ENCODE peak calls at places on chromosomes 12 and 14, in eight cellular contexts. U is transverse colon, I is sigmoid colon, C is HCT116, R is heart left ventricle, G is body of pancreas, F is uterus, S is GM12892. J is an unnamed sample.

GRCh38 chr12:113140706-113141105 is 5.1 kb upstream of the RASAL1 start:
- DNase-seq in U (no peak), I (no peak), C (no peak), R (no peak), G (no peak), F (no peak), S (no peak), J (no peak)

GRCh38 chr12:76029982-76030377 is 1.6 kb downstream of the PHLDA1 start:
- DNase-seq in U (no peak), I (no peak), C (no peak), R (peak), G (no peak), F (no peak), S (no peak), J (peak)

GRCh38 chr14:103517172-103517566 is 5.5 kb downstream of the CKB start:
- DNase-seq in U (no peak), I (peak), C (no peak), R (no peak), G (no peak), F (no peak), S (no peak), J (no peak)

GRCh38 chr12:45502481-45502880 is 227.0 kb upstream of the ARID2 start:
- DNase-seq in U (no peak), I (no peak), C (no peak), R (no peak), G (no peak), F (no peak), S (no peak), J (no peak)

GRCh38 chr14:96940009-96940408 is 142.8 kb downstream of the VRK1 start:
- DNase-seq in U (no peak), I (no peak), C (no peak), R (no peak), G (no peak), F (no peak), S (no peak), J (peak)

GRCh38 chr12:131067993-131068942 is 114.6 kb downstream of the ADGRD1 start:
- DNase-seq in U (no peak), I (peak), C (no peak), R (peak), G (no peak), F (no peak), S (no peak), J (no peak)

GRCh38 chr12:117900561-117900960 is 68.2 kb downstream of the KSR2 start:
- DNase-seq in U (no peak), I (no peak), C (no peak), R (no peak), G (no peak), F (no peak), S (no peak), J (no peak)

GRCh38 chr14:56324831-56325230 is 206.6 kb downstream of the PELI2 start:
- DNase-seq in U (no peak), I (no peak), C (no peak), R (no peak), G (no peak), F (no peak), S (no peak), J (no peak)

GRCh38 chr12:6180300-6181051 is 19.7 kb upstream of the CD9 start:
- DNase-seq in U (no peak), I (peak), C (peak), R (peak), G (peak), F (peak), S (no peak), J (no peak)

GRCh38 chr14:76309572-76310551 is 66.1 kb upstream of the ESRRB start:
- DNase-seq in U (no peak), I (no peak), C (no peak), R (peak), G (no peak), F (no peak), S (no peak), J (no peak)

GRCh38 chr14:46008348-46008747 is 643.2 kb downstream of the RPL10L start:
- DNase-seq in U (no peak), I (no peak), C (no peak), R (no peak), G (no peak), F (no peak), S (no peak), J (no peak)

GRCh38 chr12:71465794-71466193 is 26.2 kb downstream of the LGR5 start:
- DNase-seq in U (no peak), I (no peak), C (no peak), R (no peak), G (no peak), F (no peak), S (no peak), J (peak)

GRCh38 chr14:53214384-53214783 is 61.3 kb upstream of the DDHD1 start:
- DNase-seq in U (no peak), I (no peak), C (no peak), R (no peak), G (no peak), F (no peak), S (no peak), J (no peak)

GRCh38 chr14:54300881-54301280 is 95.9 kb upstream of the CDKN3 start:
- DNase-seq in U (no peak), I (no peak), C (no peak), R (no peak), G (no peak), F (no peak), S (no peak), J (no peak)

GRCh38 chr12:25054783-25055144 is 105.9 kb upstream of the BCAT1 start:
- DNase-seq in U (no peak), I (no peak), C (no peak), R (no peak), G (peak), F (no peak), S (no peak), J (peak)

GRCh38 chr12:91331371-91331770 is 148.8 kb upstream of the DCN start:
- DNase-seq in U (no peak), I (no peak), C (no peak), R (no peak), G (no peak), F (no peak), S (no peak), J (no peak)

GRCh38 chr12:130818381-130819247 is 20.4 kb downstream of the STX2 start:
- DNase-seq in U (peak), I (peak), C (no peak), R (peak), G (peak), F (peak), S (peak), J (peak)

GRCh38 chr14:100539766-100540140 is 47.5 kb downstream of the BEGAIN start:
- DNase-seq in U (no peak), I (peak), C (no peak), R (no peak), G (peak), F (no peak), S (no peak), J (no peak)
- TF ChIP-seq POLR2A in U (no peak), I (no peak), C (no peak), R (no peak), G (no peak), F (no peak), S (no peak), J (no peak)

GRCh38 chr12:120538281-120539156 is 4.4 kb downstream of the RNF10 start:
- DNase-seq in U (peak), I (peak), C (no peak), R (peak), G (peak), F (peak), S (no peak), J (peak)

GRCh38 chr12:120534703-120535655 is 823 bp downstream of the RNF10 start:
- DNase-seq in U (peak), I (no peak), C (no peak), R (peak), G (peak), F (peak), S (peak), J (peak)

GRCh38 chr12:120532701-120533238 is 1.4 kb upstream of the RNF10 start:
- DNase-seq in U (no peak), I (no peak), C (no peak), R (no peak), G (no peak), F (no peak), S (no peak), J (no peak)

GRCh38 chr12:120536064-120536791 is 2.1 kb downstream of the RNF10 start:
- DNase-seq in U (peak), I (peak), C (no peak), R (no peak), G (peak), F (no peak), S (no peak), J (peak)

GRCh38 chr12:120534203-120534702 is at the start of gene RNF10:
- DNase-seq in U (peak), I (peak), C (peak), R (peak), G (peak), F (peak), S (peak), J (peak)
- TF ChIP-seq POLR2A in U (peak), I (peak), C (peak), R (peak), G (peak), F (peak), S (peak), J (peak)

GRCh38 chr12:31590730-31591307 is at the start of gene DENND5B:
- DNase-seq in U (peak), I (peak), C (no peak), R (peak), G (peak), F (peak), S (peak), J (peak)
- TF ChIP-seq POLR2A in U (no peak), I (no peak), C (no peak), R (no peak), G (no peak), F (peak), S (no peak), J (no peak)

DNA sequence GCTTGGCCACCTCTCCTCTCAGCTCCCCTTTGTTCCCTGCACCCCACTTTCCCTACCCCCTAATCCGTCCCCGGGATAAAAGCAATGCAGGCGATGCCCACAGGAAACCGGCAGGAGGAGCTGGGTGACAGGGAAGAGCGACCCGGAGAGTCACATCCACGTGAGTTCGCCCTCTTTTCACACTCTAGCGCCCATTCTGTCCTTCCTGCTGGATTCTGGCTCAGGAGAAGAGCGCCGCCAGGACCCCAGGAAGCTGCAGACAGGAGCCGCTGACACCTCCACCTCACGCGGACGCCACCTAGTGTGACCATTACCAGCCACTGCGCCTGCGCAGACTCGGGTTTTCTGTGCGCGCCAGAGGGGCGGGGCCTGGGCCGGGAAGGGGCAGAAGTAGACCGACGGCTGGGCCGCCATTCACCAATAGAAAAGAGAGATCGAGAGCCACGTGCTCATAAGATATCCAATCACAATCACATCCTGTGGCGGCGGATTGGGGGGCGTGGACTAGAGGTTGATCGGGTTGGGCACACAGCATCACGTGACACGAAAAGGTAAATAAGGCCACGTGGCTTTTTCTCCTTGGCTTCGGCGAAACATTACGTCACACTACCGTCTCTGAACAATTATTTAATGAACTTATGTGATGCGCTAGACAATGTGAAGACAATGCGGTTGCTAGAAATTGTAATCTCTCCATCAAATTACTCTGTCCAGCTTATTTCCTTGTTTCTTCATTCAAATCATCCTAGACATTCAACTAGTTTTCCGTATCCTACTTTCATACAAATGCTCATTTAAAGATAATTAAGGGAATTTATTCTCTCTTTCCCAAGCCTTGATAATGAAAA is 10.1 kb downstream of the PLA2G1B start:
- DNase-seq in U (peak), I (peak), C (peak), R (peak), G (peak), F (peak), S (peak), J (peak)
- TF ChIP-seq POLR2A in U (peak), I (peak), C (peak), R (no peak), G (peak), F (peak), S (peak), J (peak)

DNA sequence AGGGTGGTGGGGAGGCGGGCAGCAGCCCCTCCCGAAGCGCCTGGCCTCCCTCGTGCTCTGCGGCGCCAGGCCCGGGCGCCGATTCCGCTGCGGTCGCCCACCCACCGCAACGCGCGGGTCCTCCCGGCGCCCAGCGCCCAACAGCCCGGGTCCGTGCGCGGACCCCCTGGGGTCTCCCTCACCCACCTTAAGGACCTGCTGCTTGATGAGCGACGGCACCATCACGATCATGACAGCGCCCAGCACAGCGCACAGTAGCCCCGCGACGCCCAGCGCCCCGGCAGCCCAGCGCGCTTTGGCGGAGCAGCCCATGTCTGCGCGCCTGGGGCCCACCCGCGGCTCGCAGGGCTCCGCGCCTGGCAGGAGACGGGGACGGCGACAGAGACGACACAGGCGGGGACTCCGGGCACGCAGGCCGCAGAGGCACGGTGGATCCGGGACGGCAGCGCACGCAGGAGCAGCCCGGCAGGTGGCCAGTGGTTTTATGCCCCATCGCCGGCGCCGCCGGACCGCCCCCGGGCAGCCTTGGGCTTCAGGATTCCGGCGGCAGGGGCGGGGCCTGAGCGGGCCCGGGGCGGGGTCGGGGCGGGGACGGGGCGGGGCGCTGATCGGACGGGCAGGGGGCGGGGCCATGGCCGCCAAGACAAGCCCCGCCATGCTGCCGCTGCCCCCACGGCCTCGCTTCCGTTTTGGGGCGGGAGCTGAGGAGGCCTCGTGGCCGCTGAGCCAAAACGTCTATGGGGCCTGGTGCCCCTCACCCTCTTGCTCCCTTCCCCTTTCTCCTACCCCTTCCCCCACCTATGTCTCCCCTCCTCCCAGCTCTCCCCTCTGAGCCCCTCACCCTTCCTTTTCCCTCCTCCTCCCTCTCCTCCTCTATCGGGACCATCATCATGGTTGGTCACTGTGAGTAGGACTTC is at the start of gene SCARB1:
- DNase-seq in U (peak), I (peak), C (peak), R (peak), G (peak), F (peak), S (peak), J (peak)
- TF ChIP-seq POLR2A in U (peak), I (no peak), C (peak), R (no peak), G (peak), F (peak), S (peak), J (peak)

DNA sequence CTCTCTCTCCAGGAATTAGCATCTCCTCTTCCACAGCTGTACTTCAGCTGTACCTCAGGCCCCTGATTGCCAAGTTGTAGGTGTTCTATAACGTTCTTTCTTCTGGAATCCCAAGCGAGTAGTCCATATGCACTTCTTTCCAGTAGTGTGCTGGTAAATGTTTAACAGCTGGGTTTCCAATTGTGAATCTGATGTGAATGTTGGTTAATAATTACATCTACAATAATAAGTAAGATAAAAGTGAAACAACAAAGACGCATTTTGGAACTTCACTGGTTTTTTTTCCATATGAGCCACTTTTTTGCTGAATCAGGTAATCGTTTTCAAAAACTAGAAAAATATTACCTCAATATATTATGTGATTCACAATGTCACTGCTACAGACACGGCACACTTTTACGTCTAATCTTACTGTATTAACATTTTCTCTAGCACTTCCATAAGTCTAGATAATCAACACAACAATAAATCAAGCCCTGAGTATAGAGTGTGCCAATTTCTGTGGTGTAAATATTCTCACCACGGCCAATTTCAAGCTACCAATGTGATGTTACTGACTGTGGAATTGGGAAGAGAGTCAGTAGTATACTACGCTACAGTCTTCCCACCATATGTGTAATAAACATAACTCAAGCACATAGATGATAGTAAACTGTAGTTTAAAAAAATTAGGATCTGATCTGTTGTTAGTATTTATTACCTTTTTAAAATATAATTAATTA is 113.0 kb downstream of the ZFP36L1 start:
- DNase-seq in U (no peak), I (no peak), C (no peak), R (no peak), G (no peak), F (no peak), S (no peak), J (no peak)
- TF ChIP-seq POLR2A in U (no peak), I (no peak), C (no peak), R (no peak), G (no peak), F (no peak), S (no peak), J (no peak)

GRCh38 chr14:105126126-105126969 is 42.2 kb downstream of the JAG2 start:
- DNase-seq in U (no peak), I (no peak), C (no peak), R (no peak), G (no peak), F (no peak), S (no peak), J (no peak)

GRCh38 chr14:105123266-105123665 is 45.3 kb downstream of the JAG2 start:
- DNase-seq in U (no peak), I (no peak), C (no peak), R (no peak), G (no peak), F (no peak), S (no peak), J (no peak)

GRCh38 chr14:105126970-105127307 is 41.6 kb downstream of the JAG2 start:
- DNase-seq in U (no peak), I (no peak), C (no peak), R (no peak), G (no peak), F (no peak), S (no peak), J (no peak)

GRCh38 chr14:105124837-105125222 is 43.7 kb downstream of the JAG2 start:
- DNase-seq in U (no peak), I (peak), C (no peak), R (no peak), G (no peak), F (no peak), S (no peak), J (no peak)

GRCh38 chr14:105123981-105124836 is 44.4 kb downstream of the JAG2 start:
- DNase-seq in U (peak), I (peak), C (no peak), R (no peak), G (no peak), F (no peak), S (no peak), J (no peak)
- TF ChIP-seq POLR2A in U (peak), I (no peak), C (no peak), R (no peak), G (no peak), F (no peak), S (no peak), J (no peak)

DNA sequence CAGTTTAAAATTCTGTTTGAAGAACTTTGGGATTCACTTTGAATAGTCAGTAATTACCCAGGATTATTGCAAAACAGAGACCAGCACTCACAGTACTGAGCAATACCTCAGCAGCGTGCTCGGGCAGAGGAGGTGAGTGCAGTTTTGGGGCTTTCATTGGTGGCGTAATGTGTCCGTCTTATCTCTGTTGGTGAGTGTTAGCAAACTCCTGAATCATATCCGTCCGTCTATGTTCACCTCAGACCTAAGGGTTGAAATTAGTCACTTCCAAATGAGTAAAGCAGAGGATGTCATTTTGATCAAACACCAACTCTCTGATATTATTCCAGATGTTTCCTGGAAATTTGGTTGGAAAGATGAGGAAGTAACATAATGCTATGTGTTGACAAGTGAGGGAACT is 82.8 kb downstream of the BORCS5 start:
- DNase-seq in U (no peak), I (no peak), C (no peak), R (peak), G (no peak), F (peak), S (no peak), J (peak)
- TF ChIP-seq POLR2A in U (peak), I (no peak), C (no peak), R (no peak), G (no peak), F (no peak), S (no peak), J (no peak)

DNA sequence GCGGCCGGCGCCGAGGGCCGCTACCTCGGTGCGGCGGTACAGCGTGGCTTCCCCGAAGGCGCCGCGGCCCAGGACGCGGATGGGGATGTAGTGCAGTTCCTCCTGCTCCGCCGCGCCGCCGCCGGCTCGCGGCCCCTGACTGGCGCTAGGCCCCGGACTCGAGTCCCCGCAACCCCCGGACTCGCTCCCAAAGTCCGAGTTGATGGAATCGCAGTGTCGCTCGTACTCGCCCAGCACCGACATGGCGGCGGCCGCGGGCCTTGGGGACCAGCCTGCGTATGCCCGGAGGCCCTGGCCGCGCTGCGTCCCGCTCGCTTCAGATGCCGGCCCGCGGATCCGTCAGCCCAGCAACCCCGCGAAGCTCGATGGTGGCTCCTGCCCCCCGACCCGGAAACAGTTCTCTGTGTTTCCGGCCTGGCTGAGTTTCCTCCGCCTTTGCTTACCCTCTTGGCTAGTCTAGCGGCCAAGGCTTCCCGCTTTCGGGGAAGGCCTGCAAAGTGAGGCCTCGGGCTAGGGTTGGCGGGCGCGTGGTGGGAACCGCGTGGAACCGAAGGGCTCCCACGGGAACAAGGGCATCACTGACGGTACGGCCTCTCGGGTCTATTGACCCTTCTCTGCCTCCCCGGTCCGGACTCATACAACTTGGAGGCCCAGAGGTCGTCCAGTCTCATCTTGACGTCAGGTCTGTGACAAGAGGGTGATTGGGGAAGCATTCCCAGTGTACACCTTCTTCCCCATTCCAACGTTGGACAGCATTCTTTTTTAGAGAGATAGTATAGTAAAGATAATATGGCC is at the start of gene NEK9:
- DNase-seq in U (peak), I (peak), C (peak), R (peak), G (peak), F (peak), S (peak), J (peak)
- TF ChIP-seq POLR2A in U (peak), I (peak), C (peak), R (no peak), G (peak), F (peak), S (peak), J (peak)